ENCODE peak calls at places on chromosomes 11 and 22, in four cellular contexts. One of them, this sample, is unnamed.

GRCh38 chr11:8652140-8652539 is 30.3 kb downstream of the TRIM66 start:
- DNase-seq in progenitor cell of endocrine pancreas: no peak
- DNase-seq in EH: peak
- DNase-seq in stimulated activated CD4-positive, alpha-beta T cell treated with anti-CD3 and anti-CD28 coated beads, Interleukin-15, amount 100 ng/mL, for 1 hour: no peak
- DNase-seq in this sample: no peak

GRCh38 chr11:69480547-69481392 is 693 bp upstream of the LINC01488 start:
- DNase-seq in progenitor cell of endocrine pancreas: no peak
- DNase-seq in EH: peak
- DNase-seq in stimulated activated CD4-positive, alpha-beta T cell treated with anti-CD3 and anti-CD28 coated beads, Interleukin-15, amount 100 ng/mL, for 1 hour: no peak
- DNase-seq in this sample: peak

GRCh38 chr22:39097098-39098020 is at the start of gene APOBEC3H:
- DNase-seq in EH: peak
- DNase-seq in stimulated activated CD4-positive, alpha-beta T cell treated with anti-CD3 and anti-CD28 coated beads, Interleukin-15, amount 100 ng/mL, for 1 hour: no peak
- DNase-seq in progenitor cell of endocrine pancreas: no peak
- DNase-seq in this sample: peak

GRCh38 chr22:35154937-35155387 is 89.0 kb downstream of the ISX start:
- DNase-seq in stimulated activated CD4-positive, alpha-beta T cell treated with anti-CD3 and anti-CD28 coated beads, Interleukin-15, amount 100 ng/mL, for 1 hour: no peak
- DNase-seq in EH: peak
- DNase-seq in progenitor cell of endocrine pancreas: peak
- DNase-seq in this sample: peak

GRCh38 chr22:50272103-50272782 is 2.1 kb upstream of the MAPK11 start:
- DNase-seq in stimulated activated CD4-positive, alpha-beta T cell treated with anti-CD3 and anti-CD28 coated beads, Interleukin-15, amount 100 ng/mL, for 1 hour: no peak
- DNase-seq in EH: peak
- DNase-seq in progenitor cell of endocrine pancreas: no peak
- DNase-seq in this sample: no peak

GRCh38 chr11:56543157-56543556 is at the start of gene OR5M11:
- DNase-seq in stimulated activated CD4-positive, alpha-beta T cell treated with anti-CD3 and anti-CD28 coated beads, Interleukin-15, amount 100 ng/mL, for 1 hour: no peak
- DNase-seq in progenitor cell of endocrine pancreas: no peak
- DNase-seq in EH: no peak
- DNase-seq in this sample: no peak

GRCh38 chr22:47561115-47561675 is 798.7 kb downstream of the TBC1D22A start:
- DNase-seq in progenitor cell of endocrine pancreas: no peak
- DNase-seq in EH: no peak
- DNase-seq in stimulated activated CD4-positive, alpha-beta T cell treated with anti-CD3 and anti-CD28 coated beads, Interleukin-15, amount 100 ng/mL, for 1 hour: no peak
- DNase-seq in this sample: no peak

GRCh38 chr11:82398300-82398815 is 335.3 kb downstream of the FAM181B start:
- DNase-seq in stimulated activated CD4-positive, alpha-beta T cell treated with anti-CD3 and anti-CD28 coated beads, Interleukin-15, amount 100 ng/mL, for 1 hour: no peak
- DNase-seq in progenitor cell of endocrine pancreas: no peak
- DNase-seq in EH: no peak
- DNase-seq in this sample: no peak

GRCh38 chr11:117408356-117408755 is 80.7 kb downstream of the CEP164 start:
- DNase-seq in stimulated activated CD4-positive, alpha-beta T cell treated with anti-CD3 and anti-CD28 coated beads, Interleukin-15, amount 100 ng/mL, for 1 hour: no peak
- DNase-seq in progenitor cell of endocrine pancreas: no peak
- DNase-seq in EH: no peak
- DNase-seq in this sample: no peak

GRCh38 chr11:46674463-46675287 is 25.7 kb downstream of the ARHGAP1 start:
- DNase-seq in stimulated activated CD4-positive, alpha-beta T cell treated with anti-CD3 and anti-CD28 coated beads, Interleukin-15, amount 100 ng/mL, for 1 hour: no peak
- DNase-seq in EH: peak
- DNase-seq in progenitor cell of endocrine pancreas: no peak
- DNase-seq in this sample: no peak

GRCh38 chr11:67033661-67034166 is 10.8 kb downstream of the SYT12 start:
- DNase-seq in progenitor cell of endocrine pancreas: no peak
- DNase-seq in EH: peak
- DNase-seq in stimulated activated CD4-positive, alpha-beta T cell treated with anti-CD3 and anti-CD28 coated beads, Interleukin-15, amount 100 ng/mL, for 1 hour: no peak
- DNase-seq in this sample: no peak

GRCh38 chr22:48551716-48552268 is 1275.9 kb downstream of the BRD1 start:
- DNase-seq in stimulated activated CD4-positive, alpha-beta T cell treated with anti-CD3 and anti-CD28 coated beads, Interleukin-15, amount 100 ng/mL, for 1 hour: no peak
- DNase-seq in EH: no peak
- DNase-seq in progenitor cell of endocrine pancreas: no peak
- DNase-seq in this sample: no peak

GRCh38 chr11:73945396-73945795 is 5.4 kb upstream of the DNAJB13 start:
- DNase-seq in progenitor cell of endocrine pancreas: no peak
- DNase-seq in stimulated activated CD4-positive, alpha-beta T cell treated with anti-CD3 and anti-CD28 coated beads, Interleukin-15, amount 100 ng/mL, for 1 hour: no peak
- DNase-seq in EH: no peak
- DNase-seq in this sample: no peak

GRCh38 chr11:118353084-118353710 is 6.2 kb upstream of the UBE4A start:
- DNase-seq in EH: peak
- DNase-seq in progenitor cell of endocrine pancreas: no peak
- DNase-seq in stimulated activated CD4-positive, alpha-beta T cell treated with anti-CD3 and anti-CD28 coated beads, Interleukin-15, amount 100 ng/mL, for 1 hour: no peak
- DNase-seq in this sample: no peak

GRCh38 chr11:64428685-64429084 is 69.7 kb downstream of the RPS6KA4 start:
- DNase-seq in EH: no peak
- DNase-seq in stimulated activated CD4-positive, alpha-beta T cell treated with anti-CD3 and anti-CD28 coated beads, Interleukin-15, amount 100 ng/mL, for 1 hour: no peak
- DNase-seq in progenitor cell of endocrine pancreas: no peak
- DNase-seq in this sample: no peak

GRCh38 chr22:26660961-26661578 is 3.7 kb downstream of the MIAT start:
- DNase-seq in stimulated activated CD4-positive, alpha-beta T cell treated with anti-CD3 and anti-CD28 coated beads, Interleukin-15, amount 100 ng/mL, for 1 hour: no peak
- DNase-seq in EH: no peak
- DNase-seq in progenitor cell of endocrine pancreas: no peak
- DNase-seq in this sample: no peak

GRCh38 chr22:48178536-48178935 is 1416.1 kb downstream of the TBC1D22A start:
- DNase-seq in EH: no peak
- DNase-seq in stimulated activated CD4-positive, alpha-beta T cell treated with anti-CD3 and anti-CD28 coated beads, Interleukin-15, amount 100 ng/mL, for 1 hour: no peak
- DNase-seq in progenitor cell of endocrine pancreas: no peak
- DNase-seq in this sample: no peak

GRCh38 chr22:49302530-49302929 is 525.1 kb downstream of the BRD1 start:
- DNase-seq in progenitor cell of endocrine pancreas: no peak
- DNase-seq in stimulated activated CD4-positive, alpha-beta T cell treated with anti-CD3 and anti-CD28 coated beads, Interleukin-15, amount 100 ng/mL, for 1 hour: no peak
- DNase-seq in EH: no peak
- DNase-seq in this sample: peak

GRCh38 chr22:23183107-23183698 is 2.9 kb downstream of the BCR start:
- DNase-seq in EH: peak
- DNase-seq in progenitor cell of endocrine pancreas: no peak
- DNase-seq in stimulated activated CD4-positive, alpha-beta T cell treated with anti-CD3 and anti-CD28 coated beads, Interleukin-15, amount 100 ng/mL, for 1 hour: no peak
- DNase-seq in this sample: peak

GRCh38 chr11:9138612-9139579 is 47.5 kb upstream of the SCUBE2 start:
- DNase-seq in stimulated activated CD4-positive, alpha-beta T cell treated with anti-CD3 and anti-CD28 coated beads, Interleukin-15, amount 100 ng/mL, for 1 hour: no peak
- DNase-seq in progenitor cell of endocrine pancreas: no peak
- DNase-seq in EH: peak
- DNase-seq in this sample: peak

GRCh38 chr11:17524221-17524620 is 20.0 kb downstream of the USH1C start:
- DNase-seq in progenitor cell of endocrine pancreas: no peak
- DNase-seq in stimulated activated CD4-positive, alpha-beta T cell treated with anti-CD3 and anti-CD28 coated beads, Interleukin-15, amount 100 ng/mL, for 1 hour: no peak
- DNase-seq in EH: no peak
- DNase-seq in this sample: no peak

GRCh38 chr11:87002918-87003317 is 34.8 kb upstream of the TMEM135 start:
- DNase-seq in stimulated activated CD4-positive, alpha-beta T cell treated with anti-CD3 and anti-CD28 coated beads, Interleukin-15, amount 100 ng/mL, for 1 hour: no peak
- DNase-seq in progenitor cell of endocrine pancreas: no peak
- DNase-seq in EH: no peak
- DNase-seq in this sample: no peak

GRCh38 chr22:37043828-37044538 is 7.6 kb upstream of the KCTD17 start:
- DNase-seq in stimulated activated CD4-positive, alpha-beta T cell treated with anti-CD3 and anti-CD28 coated beads, Interleukin-15, amount 100 ng/mL, for 1 hour: no peak
- DNase-seq in EH: peak
- DNase-seq in progenitor cell of endocrine pancreas: peak
- DNase-seq in this sample: peak

GRCh38 chr22:44357962-44358553 is 45.3 kb upstream of the SHISAL1 start:
- DNase-seq in EH: no peak
- DNase-seq in progenitor cell of endocrine pancreas: no peak
- DNase-seq in stimulated activated CD4-positive, alpha-beta T cell treated with anti-CD3 and anti-CD28 coated beads, Interleukin-15, amount 100 ng/mL, for 1 hour: no peak
- DNase-seq in this sample: no peak

GRCh38 chr22:47372596-47373385 is 610.3 kb downstream of the TBC1D22A start:
- DNase-seq in progenitor cell of endocrine pancreas: no peak
- DNase-seq in stimulated activated CD4-positive, alpha-beta T cell treated with anti-CD3 and anti-CD28 coated beads, Interleukin-15, amount 100 ng/mL, for 1 hour: no peak
- DNase-seq in EH: no peak
- DNase-seq in this sample: peak

GRCh38 chr11:101390539-101390938 is 193.3 kb downstream of the TRPC6 start:
- DNase-seq in EH: peak
- DNase-seq in progenitor cell of endocrine pancreas: no peak
- DNase-seq in stimulated activated CD4-positive, alpha-beta T cell treated with anti-CD3 and anti-CD28 coated beads, Interleukin-15, amount 100 ng/mL, for 1 hour: no peak
- DNase-seq in this sample: no peak

GRCh38 chr11:104120493-104121200 is 43.3 kb downstream of the PDGFD start:
- DNase-seq in stimulated activated CD4-positive, alpha-beta T cell treated with anti-CD3 and anti-CD28 coated beads, Interleukin-15, amount 100 ng/mL, for 1 hour: no peak
- DNase-seq in progenitor cell of endocrine pancreas: no peak
- DNase-seq in EH: no peak
- DNase-seq in this sample: no peak

GRCh38 chr11:95088946-95089619 is 563 bp upstream of the ENDOD1 start:
- DNase-seq in progenitor cell of endocrine pancreas: no peak
- DNase-seq in EH: no peak
- DNase-seq in stimulated activated CD4-positive, alpha-beta T cell treated with anti-CD3 and anti-CD28 coated beads, Interleukin-15, amount 100 ng/mL, for 1 hour: no peak
- DNase-seq in this sample: peak

GRCh38 chr11:59437770-59438169 is 1.5 kb downstream of the OR5A1 start:
- DNase-seq in stimulated activated CD4-positive, alpha-beta T cell treated with anti-CD3 and anti-CD28 coated beads, Interleukin-15, amount 100 ng/mL, for 1 hour: no peak
- DNase-seq in EH: no peak
- DNase-seq in progenitor cell of endocrine pancreas: no peak
- DNase-seq in this sample: no peak

GRCh38 chr11:72771507-72771906 is 19.3 kb upstream of the ARAP1 start:
- DNase-seq in progenitor cell of endocrine pancreas: no peak
- DNase-seq in stimulated activated CD4-positive, alpha-beta T cell treated with anti-CD3 and anti-CD28 coated beads, Interleukin-15, amount 100 ng/mL, for 1 hour: no peak
- DNase-seq in EH: peak
- DNase-seq in this sample: no peak

GRCh38 chr11:12769834-12770345 is 95.7 kb downstream of the TEAD1 start:
- DNase-seq in progenitor cell of endocrine pancreas: no peak
- DNase-seq in stimulated activated CD4-positive, alpha-beta T cell treated with anti-CD3 and anti-CD28 coated beads, Interleukin-15, amount 100 ng/mL, for 1 hour: no peak
- DNase-seq in EH: peak
- DNase-seq in this sample: no peak

GRCh38 chr11:8268530-8269461 is 5.1 kb upstream of the LMO1 start:
- DNase-seq in progenitor cell of endocrine pancreas: no peak
- DNase-seq in stimulated activated CD4-positive, alpha-beta T cell treated with anti-CD3 and anti-CD28 coated beads, Interleukin-15, amount 100 ng/mL, for 1 hour: no peak
- DNase-seq in EH: no peak
- DNase-seq in this sample: peak

This sample was measured in breast epithelium.